ENCODE peak calls at places on chromosomes 4 and X, in seven cellular contexts. G is mucosa of descending colon, T is PC-3, B is GM23338, U is endothelial cell of umbilical vein, A is glutamatergic neuron, H is tibial nerve. Z is an unnamed sample.

GRCh38 chrX:1388651-1389050 is 3.3 kb downstream of the SLC25A6 start:
- DNase-seq in B (no peak), G (peak), T (no peak), U (no peak), H (no peak), A (no peak), Z (no peak)

GRCh38 chr4:51923343-51923742 is 80.4 kb downstream of the DCUN1D4 start:
- DNase-seq in B (no peak), U (no peak), T (peak), A (no peak), H (no peak), G (no peak), Z (no peak)

GRCh38 chr4:156109943-156110925 is 156.6 kb upstream of the CTSO start:
- DNase-seq in G (no peak), A (peak), H (no peak), T (no peak), B (peak), U (peak), Z (no peak)

GRCh38 chr4:159205462-159205861 is 102.6 kb downstream of the RAPGEF2 start:
- DNase-seq in G (no peak), A (no peak), H (no peak), B (no peak), T (no peak), U (no peak), Z (no peak)

GRCh38 chr4:149166886-149167285 is 648.8 kb downstream of the IQCM start:
- DNase-seq in H (no peak), G (no peak), T (no peak), B (no peak), A (no peak), U (no peak), Z (no peak)

GRCh38 chrX:154417157-154417556 is 5.8 kb downstream of the TAFAZZIN start:
- DNase-seq in U (no peak), G (no peak), H (no peak), B (no peak), A (no peak), T (no peak), Z (no peak)

GRCh38 chr4:92234393-92235176 is 69.2 kb upstream of the GRID2 start:
- DNase-seq in T (peak), U (peak), G (no peak), A (no peak), H (no peak), B (no peak), Z (no peak)

GRCh38 chr4:159674241-159674640 is 571.4 kb downstream of the RAPGEF2 start:
- DNase-seq in H (no peak), B (no peak), G (no peak), U (no peak), A (no peak), T (no peak), Z (no peak)

GRCh38 chr4:15004701-15005301 is 2.5 kb downstream of the CPEB2 start:
- DNase-seq in A (peak), U (peak), B (peak), H (peak), T (peak), G (peak), Z (peak)

GRCh38 chr4:151690884-151691283 is 69.9 kb downstream of the GATB start:
- DNase-seq in B (no peak), U (no peak), A (no peak), G (no peak), T (no peak), H (no peak), Z (no peak)

GRCh38 chr4:152278505-152279301 is 257.2 kb downstream of the FBXW7 start:
- DNase-seq in G (peak), T (no peak), A (no peak), H (no peak), B (peak), U (no peak), Z (no peak)

GRCh38 chrX:120690344-120690743 is 60.5 kb upstream of the C1GALT1C1 start:
- DNase-seq in U (no peak), T (no peak), B (no peak), G (no peak), A (no peak), H (no peak), Z (no peak)

GRCh38 chr4:123599061-123599919 is 202.7 kb downstream of the SPRY1 start:
- DNase-seq in A (no peak), G (no peak), B (no peak), T (peak), U (no peak), H (peak), Z (no peak)

GRCh38 chr4:80070880-80071620 is 2.0 kb downstream of the ANTXR2 start:
- DNase-seq in A (no peak), G (no peak), B (no peak), H (no peak), U (peak), T (peak), Z (no peak)

GRCh38 chr4:188960411-188961093 is 821.3 kb downstream of the TRIML1 start:
- DNase-seq in G (no peak), T (no peak), H (no peak), A (no peak), B (no peak), U (no peak), Z (no peak)

GRCh38 chrX:151564035-151564434 is 560 bp downstream of the PASD1 start:
- DNase-seq in H (no peak), T (no peak), G (no peak), U (no peak), B (no peak), A (no peak), Z (no peak)

GRCh38 chrX:109749207-109749606 is 16.1 kb upstream of the ACSL4 start:
- DNase-seq in A (no peak), B (no peak), H (no peak), T (no peak), U (no peak), G (no peak), Z (no peak)

GRCh38 chrX:1403228-1403627 is 11.3 kb upstream of the SLC25A6 start:
- DNase-seq in G (peak), B (no peak), T (no peak), H (no peak), U (no peak), A (peak), Z (no peak)

GRCh38 chrX:10617186-10617963 is 3.0 kb downstream of the MID1 start:
- DNase-seq in T (peak), G (no peak), U (no peak), A (no peak), B (peak), H (no peak), Z (no peak)

GRCh38 chr4:45004847-45005565 is 278.6 kb upstream of the GNPDA2 start:
- DNase-seq in G (no peak), U (no peak), H (no peak), T (peak), A (no peak), B (no peak), Z (no peak)

GRCh38 chr4:101621120-101621519 is 169.4 kb upstream of the BANK1 start:
- DNase-seq in T (no peak), H (no peak), G (no peak), B (no peak), U (no peak), A (no peak), Z (no peak)

GRCh38 chrX:133913658-133914388 is 71.6 kb downstream of the GPC3 start:
- DNase-seq in H (no peak), T (no peak), B (peak), G (no peak), A (no peak), U (no peak), Z (no peak)

GRCh38 chrX:74467656-74468055 is 46.4 kb downstream of the SLC16A2 start:
- DNase-seq in A (no peak), G (no peak), H (no peak), B (no peak), T (no peak), U (no peak), Z (no peak)

GRCh38 chrX:24494544-24495113 is 29.5 kb downstream of the PDK3 start:
- DNase-seq in G (no peak), A (no peak), U (peak), T (peak), H (peak), B (no peak), Z (no peak)

GRCh38 chrX:32530802-32531403 is 680.4 kb downstream of the DMD start:
- DNase-seq in B (peak), U (peak), G (no peak), H (peak), T (peak), A (no peak), Z (no peak)

GRCh38 chr4:89661490-89661889 is 175.5 kb downstream of the SNCA start:
- DNase-seq in G (no peak), U (peak), A (no peak), T (peak), B (peak), H (no peak), Z (no peak)

GRCh38 chrX:12984629-12985303 is 9.9 kb downstream of the TMSB4X start:
- DNase-seq in A (no peak), B (no peak), U (peak), H (no peak), T (peak), G (no peak), Z (no peak)

GRCh38 chr4:2859514-2859913 is 15.9 kb downstream of the ADD1 start:
- DNase-seq in G (no peak), H (no peak), U (peak), T (no peak), A (no peak), B (no peak), Z (no peak)

GRCh38 chr4:123651127-123651526 is 254.5 kb downstream of the SPRY1 start:
- DNase-seq in H (no peak), A (no peak), B (no peak), T (no peak), U (no peak), G (no peak), Z (no peak)

GRCh38 chr4:116899536-116899935 is 185.8 kb downstream of the TRAM1L1 start:
- DNase-seq in U (no peak), H (no peak), T (no peak), G (no peak), A (no peak), B (no peak), Z (no peak)

GRCh38 chr4:169142906-169143305 is 127.8 kb downstream of the SH3RF1 start:
- DNase-seq in U (no peak), H (no peak), T (peak), A (no peak), B (no peak), G (no peak), Z (no peak)

DNA sequence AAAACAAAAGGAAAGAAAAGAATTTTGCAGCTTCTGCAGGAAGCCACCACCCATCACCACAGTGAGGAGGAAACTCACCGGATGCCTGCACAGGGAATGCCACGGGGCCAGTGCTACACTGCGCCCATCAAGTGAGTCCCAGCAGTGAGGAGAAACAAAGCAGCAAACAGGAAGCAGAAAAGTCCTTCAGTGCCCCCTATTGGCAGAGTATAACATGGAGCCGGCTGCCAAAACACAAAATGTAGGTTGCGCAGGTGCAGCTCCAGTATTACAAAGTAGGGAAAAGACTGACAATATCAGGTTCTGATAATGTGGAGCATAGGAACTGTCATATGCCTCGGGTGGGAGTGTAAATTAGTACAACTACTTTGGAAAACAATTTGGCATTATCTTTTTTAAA is 23.3 kb upstream of the SCML2 start:
- DNase-seq in H (peak), A (peak), B (peak), T (peak), G (no peak), U (peak), Z (no peak)
- TF ChIP-seq CTCF in H (no peak), A (no peak), B (peak), T (peak), G (no peak), U (peak), Z (no peak)

GRCh38 chrX:108736509-108737479 is at the start of gene IRS4:
- DNase-seq in T (peak), U (peak), B (peak), A (peak), H (no peak), G (no peak), Z (no peak)
- TF ChIP-seq CTCF in T (no peak), U (no peak), B (peak), A (no peak), H (no peak), G (no peak), Z (no peak)

DNA sequence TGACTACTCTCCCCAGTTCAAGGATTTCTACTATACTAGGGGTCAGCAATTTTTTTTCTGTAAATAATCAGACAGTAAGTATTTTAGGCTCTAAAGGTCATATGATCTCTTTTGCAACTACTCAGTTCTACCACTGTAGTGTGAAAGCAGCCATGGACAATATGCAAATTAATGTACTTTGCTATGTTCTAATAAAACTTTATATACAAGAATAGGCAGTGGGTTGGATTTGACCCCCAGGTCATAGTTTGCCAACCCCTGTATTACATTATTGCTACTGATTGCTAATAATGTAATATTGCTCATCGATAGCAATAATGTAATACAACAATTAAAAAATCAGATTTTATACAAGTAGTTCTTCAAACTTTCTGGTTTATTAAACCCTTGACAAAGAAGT is 59.2 kb upstream of the GPR34 start:
- DNase-seq in B (no peak), U (no peak), T (no peak), A (no peak), G (no peak), H (no peak), Z (no peak)
- TF ChIP-seq CTCF in B (no peak), U (no peak), T (no peak), A (no peak), G (no peak), H (no peak), Z (no peak)

DNA sequence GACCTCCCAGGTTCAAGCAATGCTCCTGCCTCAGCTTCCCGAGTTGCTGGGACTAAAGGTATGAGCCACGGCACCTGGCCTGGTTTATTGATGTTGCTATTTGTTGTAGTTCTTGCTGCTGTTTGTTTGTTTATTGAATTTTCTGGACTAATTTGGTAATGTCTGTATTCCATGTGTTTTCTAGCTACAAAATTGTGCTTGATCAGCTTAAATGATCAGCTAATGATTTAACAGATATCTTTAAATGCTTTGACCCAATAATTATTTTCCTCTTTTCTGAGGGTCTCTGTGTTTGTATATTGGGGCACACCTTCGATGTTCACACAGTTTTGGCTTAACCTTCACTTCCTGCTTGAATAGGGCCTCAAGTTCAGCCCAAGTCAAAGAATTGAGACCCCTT is 488.1 kb upstream of the HTR2C start:
- DNase-seq in T (no peak), U (no peak), B (no peak), G (no peak), A (no peak), H (no peak), Z (no peak)
- TF ChIP-seq CTCF in T (no peak), U (no peak), B (no peak), G (no peak), A (no peak), H (no peak), Z (no peak)

DNA sequence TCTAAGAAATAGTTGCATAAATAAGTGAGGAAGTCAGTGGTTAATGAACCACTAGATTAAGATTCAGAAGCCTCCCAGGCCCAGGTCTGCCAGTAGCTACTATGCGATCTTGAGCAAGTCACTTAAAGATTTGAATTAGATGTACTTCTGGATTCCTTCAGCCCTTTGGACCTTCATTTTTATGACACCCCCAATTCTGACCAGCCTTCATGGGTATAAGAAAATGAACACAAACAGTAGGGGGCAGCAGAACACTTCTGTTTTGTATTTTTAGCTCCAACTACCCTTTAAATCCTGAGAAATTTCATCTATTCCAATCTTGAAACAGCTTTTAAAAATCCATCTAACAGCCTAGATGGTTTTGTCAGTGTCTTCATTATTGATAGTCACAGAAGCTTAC is 19.0 kb downstream of the TMEM47 start:
- DNase-seq in G (no peak), A (no peak), T (peak), U (peak), H (peak), B (peak), Z (no peak)
- TF ChIP-seq CTCF in G (no peak), A (peak), T (peak), U (peak), H (peak), B (peak), Z (no peak)

GRCh38 chr4:53804719-53805118 is 213.4 kb upstream of the LNX1 start:
- DNase-seq in G (peak), H (no peak), T (peak), B (peak), U (peak), A (no peak), Z (no peak)
- TF ChIP-seq CTCF in G (peak), H (no peak), T (peak), B (peak), U (peak), A (peak), Z (no peak)

Z was measured in omental fat pad.